ENCODE peak calls at places on chromosomes 16 and 17, in nine cellular contexts. D is endodermal cell, M is Peyer's patch, C is left ventricle myocardium inferior, E is mesothelial cell of epicardium, A is H9, H is tibial artery, F is epithelial cell of esophagus, T is AG09309. X is an unnamed sample.

GRCh38 chr17:64005734-64006167 is 7.6 kb downstream of the PRR29 start:
- DNase-seq in M (no peak), A (peak; percentile 27), D (peak; percentile 54), T (no peak), C (no peak), H (no peak), E (no peak), F (no peak), X (no peak)

GRCh38 chr17:4433515-4434031 is at the start of gene SPNS3:
- DNase-seq in F (no peak), M (no peak), A (no peak), H (no peak), D (no peak), C (no peak), E (no peak), T (no peak), X (no peak)

GRCh38 chr16:31072540-31073072 is 1.4 kb downstream of the ZNF668 start:
- DNase-seq in D (peak; percentile 63), E (no peak), H (no peak), M (peak; percentile 49), A (no peak), T (no peak), C (no peak), F (peak; percentile 57), X (no peak)

GRCh38 chr17:19388791-19389190 is 1.8 kb upstream of the MFAP4 start:
- DNase-seq in E (no peak), F (no peak), M (no peak), D (no peak), C (no peak), A (no peak), T (no peak), H (no peak), X (no peak)

GRCh38 chr16:70750893-70751467 is 50.0 kb downstream of the VAC14 start:
- DNase-seq in T (no peak), D (no peak), F (no peak), A (no peak), H (peak; percentile 86), C (peak; percentile 76), E (no peak), M (no peak), X (no peak)

GRCh38 chr16:58384437-58385055 is 7.7 kb upstream of the GINS3 start:
- DNase-seq in T (no peak), F (peak; percentile 97), H (no peak), D (no peak), A (no peak), E (no peak), C (no peak), M (no peak), X (no peak)

GRCh38 chr17:33949100-33949499 is 306.0 kb upstream of the CCL2 start:
- DNase-seq in M (no peak), H (no peak), F (no peak), A (peak; percentile 84), T (no peak), D (peak; percentile 95), E (no peak), C (no peak), X (no peak)

GRCh38 chr16:24700549-24701392 is 28.7 kb upstream of the TNRC6A start:
- DNase-seq in T (peak; percentile 98), D (peak; percentile 80), C (peak; percentile 62), H (peak; percentile 89), F (peak; percentile 91), A (peak; percentile 77), E (no peak), M (no peak), X (peak; percentile 91)

GRCh38 chr16:11588321-11589244 is 1.9 kb upstream of the LITAF start:
- DNase-seq in E (no peak), C (no peak), M (no peak), T (no peak), A (no peak), H (no peak), D (no peak), F (no peak), X (no peak)

GRCh38 chr16:11587643-11588247 is 1.0 kb upstream of the LITAF start:
- DNase-seq in H (no peak), E (no peak), M (no peak), C (peak; percentile 11), T (no peak), A (no peak), F (no peak), D (no peak), X (no peak)

GRCh38 chr16:11585460-11586374 is 1.0 kb downstream of the LITAF start:
- DNase-seq in A (no peak), E (no peak), C (peak; percentile 24), H (peak; percentile 42), M (peak; percentile 55), F (peak; percentile 29), D (no peak), T (no peak), X (no peak)

GRCh38 chr16:11586375-11586855 is 304 bp downstream of the LITAF start:
- DNase-seq in F (no peak), H (no peak), E (no peak), D (no peak), M (no peak), C (peak; percentile 20), A (no peak), T (no peak), X (no peak)

DNA sequence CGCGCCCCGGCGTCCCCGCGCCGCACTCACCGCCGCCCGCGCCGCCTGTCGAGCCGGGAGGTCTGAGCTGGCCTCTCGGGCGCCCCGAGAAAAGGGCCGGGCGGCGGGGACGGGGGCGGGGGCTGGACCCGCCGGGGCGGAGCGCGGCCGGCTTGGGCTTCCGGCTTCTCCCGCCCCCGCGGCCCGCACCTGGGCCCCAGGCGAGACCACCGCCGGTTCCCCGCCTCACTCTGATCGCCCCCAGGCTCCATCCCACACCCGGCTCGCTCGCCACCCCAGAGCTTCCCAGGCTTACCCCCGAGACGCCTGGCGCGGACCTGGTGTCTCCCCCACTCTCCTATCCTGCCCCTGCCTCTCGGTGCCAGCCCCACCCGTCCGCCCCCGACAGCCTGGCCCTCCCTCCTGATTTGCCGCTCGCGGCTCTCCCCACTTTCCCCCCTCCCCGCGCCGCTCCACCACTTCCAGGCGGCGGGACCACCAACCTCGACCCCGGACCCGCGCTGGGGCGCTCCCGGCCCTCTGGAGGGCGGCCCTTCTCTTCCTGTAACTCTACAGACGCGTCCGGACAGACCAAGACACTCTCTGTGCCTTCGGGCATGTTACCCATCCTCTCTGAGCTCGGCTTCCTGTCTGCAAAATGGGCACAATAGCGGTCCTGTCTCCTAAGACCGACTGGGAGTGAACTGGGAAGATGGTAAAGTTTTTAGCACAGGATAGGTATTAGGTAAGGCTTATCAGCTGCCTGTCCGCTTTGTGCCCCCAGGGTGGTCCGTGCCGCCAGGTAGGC is at the start of gene LITAF:
- DNase-seq in M (peak; percentile 81), E (peak; percentile 37), C (peak; percentile 71), A (peak; percentile 61), T (no peak), D (peak; percentile 83), H (peak; percentile 56), F (peak; percentile 67), X (peak; percentile 86)
- TF ChIP-seq CTCF in M (no peak), E (no peak), C (peak; percentile 19), A (peak; percentile 9), T (no peak), D (no peak), H (no peak), F (no peak), X (no peak)

DNA sequence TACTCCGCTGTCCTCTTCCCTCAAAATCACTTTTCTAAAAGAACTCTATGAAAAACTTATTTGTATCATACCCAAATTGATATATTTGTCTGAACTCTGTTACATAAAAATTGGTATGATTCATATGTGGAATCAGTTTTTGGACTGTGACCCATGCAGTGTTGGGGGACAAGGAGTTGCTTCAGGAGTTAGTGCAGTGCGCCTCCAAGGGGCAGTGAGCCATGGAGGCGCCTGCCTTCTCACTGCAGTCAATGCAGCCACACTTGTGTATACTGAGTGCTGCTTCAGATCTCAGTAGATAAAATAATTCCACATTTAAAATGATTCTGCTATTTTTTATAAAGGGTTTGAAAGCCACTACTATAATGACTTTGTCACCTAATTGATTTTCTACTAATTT is 32.5 kb downstream of the DGKE start:
- DNase-seq in H (no peak), T (no peak), M (no peak), D (no peak), F (no peak), C (no peak), A (no peak), E (no peak), X (no peak)
- TF ChIP-seq CTCF in H (no peak), T (no peak), M (no peak), D (peak; percentile 52), F (no peak), C (no peak), A (peak; percentile 50), E (no peak), X (no peak)

DNA sequence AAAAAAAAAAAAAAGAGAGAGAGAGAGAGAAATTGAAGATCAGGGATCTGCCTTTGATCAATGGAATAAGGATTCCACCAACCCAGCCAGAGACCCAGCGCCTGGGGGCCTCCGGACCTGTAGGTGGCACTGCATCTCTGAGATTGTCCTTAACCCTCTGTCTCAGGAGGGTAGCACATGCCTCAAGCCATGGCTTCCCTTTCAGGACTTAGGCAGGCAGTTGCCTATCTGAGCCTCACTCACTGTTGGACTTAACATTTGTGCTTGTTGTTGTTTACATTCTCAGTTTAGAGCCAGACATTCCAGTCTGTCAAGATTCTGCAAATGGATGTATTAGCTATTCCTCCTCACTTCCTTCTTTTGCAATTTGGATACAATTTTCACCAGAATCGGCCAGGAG is 5.1 kb upstream of the SCNN1B start:
- DNase-seq in E (no peak), D (peak; percentile 87), H (no peak), C (no peak), F (peak; percentile 66), T (no peak), M (no peak), A (peak; percentile 69), X (no peak)
- TF ChIP-seq CTCF in E (no peak), D (peak; percentile 68), H (no peak), C (no peak), F (peak; percentile 52), T (no peak), M (peak; percentile 7), A (peak; percentile 73), X (peak; percentile 22)

GRCh38 chr17:50467114-50467854 is 1.4 kb downstream of the CHAD start:
- DNase-seq in C (no peak), T (no peak), D (peak; percentile 69), H (no peak), A (no peak), F (no peak), M (no peak), E (no peak), X (no peak)

GRCh38 chr17:50465635-50466034 is 3.0 kb downstream of the CHAD start:
- DNase-seq in T (no peak), D (no peak), C (no peak), M (no peak), A (no peak), H (no peak), E (no peak), F (no peak), X (no peak)

GRCh38 chr17:50465171-50465570 is 3.5 kb downstream of the CHAD start:
- DNase-seq in M (no peak), C (no peak), E (no peak), A (no peak), F (no peak), H (no peak), T (no peak), D (no peak), X (no peak)

GRCh38 chr17:50467855-50468119 is 893 bp downstream of the CHAD start:
- DNase-seq in A (no peak), D (no peak), C (no peak), T (no peak), E (no peak), M (no peak), H (no peak), F (no peak), X (no peak)

DNA sequence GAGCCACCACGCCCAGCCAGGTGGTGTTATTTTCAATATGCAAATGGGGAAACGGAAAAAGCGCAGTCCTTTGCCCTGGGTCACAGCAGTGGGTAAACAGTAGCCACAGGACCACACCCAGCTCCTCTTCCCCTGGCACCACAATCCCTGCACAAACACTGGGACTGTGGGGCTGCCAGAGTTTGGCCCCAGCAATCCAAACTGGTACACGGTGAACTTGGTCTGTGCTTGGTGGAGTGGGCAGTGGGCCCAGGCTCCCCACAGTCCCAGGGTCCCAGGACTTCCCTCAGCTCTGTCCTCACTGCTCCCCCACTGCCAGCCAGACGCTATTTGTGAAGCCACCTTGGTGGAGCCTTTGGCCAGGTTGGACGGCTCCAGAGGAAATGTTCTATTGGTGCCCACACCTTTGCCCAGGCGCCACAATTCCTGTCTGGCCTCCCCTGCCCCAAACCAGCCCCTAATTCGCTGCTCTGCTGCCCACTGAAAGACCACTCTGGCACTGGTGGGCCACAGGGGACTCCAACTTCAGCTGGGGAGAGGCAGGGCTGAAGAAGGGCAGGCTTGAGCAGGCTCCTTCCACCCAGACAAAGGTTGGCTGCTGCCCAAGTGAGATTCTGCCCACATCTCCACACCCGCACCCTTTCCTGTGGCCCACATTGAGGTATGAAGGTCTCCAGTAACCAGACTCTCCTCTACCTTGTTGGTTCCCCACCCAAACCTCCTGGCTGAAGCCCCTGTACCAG is 2.1 kb downstream of the CHAD start:
- DNase-seq in D (no peak), M (peak; percentile 77), F (no peak), H (no peak), A (no peak), T (no peak), C (no peak), E (no peak), X (no peak)
- TF ChIP-seq CTCF in D (no peak), M (no peak), F (no peak), H (no peak), A (no peak), T (no peak), C (no peak), E (no peak), X (no peak)

X was measured in osteocyte.